ENCODE peak calls at places on chromosomes 16 and 17, in five cellular contexts. One of them, this sample, is unnamed.

GRCh38 chr16:10895053-10895946 is 18.3 kb downstream of the CIITA start:
- DNase-seq in stimulated activated CD8-positive, alpha-beta memory T cell treated with anti-CD3 and anti-CD28 coated beads, Interleukin-4, amount 100 ng/mL, for 1 hour: no peak
- DNase-seq in frontal cortex: no peak
- DNase-seq in OCI-LY7: peak
- DNase-seq in occipital lobe: no peak
- DNase-seq in this sample: no peak

GRCh38 chr17:74605361-74605760 is 13.3 kb upstream of the CD300LD start:
- DNase-seq in stimulated activated CD8-positive, alpha-beta memory T cell treated with anti-CD3 and anti-CD28 coated beads, Interleukin-4, amount 100 ng/mL, for 1 hour: no peak
- DNase-seq in frontal cortex: peak
- DNase-seq in OCI-LY7: no peak
- DNase-seq in occipital lobe: peak
- DNase-seq in this sample: no peak

GRCh38 chr17:6241381-6241780 is 171.2 kb downstream of the WSCD1 start:
- DNase-seq in stimulated activated CD8-positive, alpha-beta memory T cell treated with anti-CD3 and anti-CD28 coated beads, Interleukin-4, amount 100 ng/mL, for 1 hour: no peak
- DNase-seq in frontal cortex: no peak
- DNase-seq in OCI-LY7: no peak
- DNase-seq in occipital lobe: no peak
- DNase-seq in this sample: no peak

GRCh38 chr17:47935961-47936360 is 5.4 kb upstream of the PNPO start:
- DNase-seq in stimulated activated CD8-positive, alpha-beta memory T cell treated with anti-CD3 and anti-CD28 coated beads, Interleukin-4, amount 100 ng/mL, for 1 hour: no peak
- DNase-seq in frontal cortex: no peak
- DNase-seq in OCI-LY7: no peak
- DNase-seq in occipital lobe: no peak
- DNase-seq in this sample: no peak

GRCh38 chr16:1048442-1049112 is 24.0 kb upstream of the SSTR5 start:
- DNase-seq in stimulated activated CD8-positive, alpha-beta memory T cell treated with anti-CD3 and anti-CD28 coated beads, Interleukin-4, amount 100 ng/mL, for 1 hour: no peak
- DNase-seq in frontal cortex: peak
- DNase-seq in OCI-LY7: no peak
- DNase-seq in occipital lobe: peak
- DNase-seq in this sample: no peak

GRCh38 chr17:1414001-1414574 is 14.1 kb upstream of the YWHAE start:
- DNase-seq in stimulated activated CD8-positive, alpha-beta memory T cell treated with anti-CD3 and anti-CD28 coated beads, Interleukin-4, amount 100 ng/mL, for 1 hour: no peak
- DNase-seq in frontal cortex: no peak
- DNase-seq in OCI-LY7: no peak
- DNase-seq in occipital lobe: no peak
- DNase-seq in this sample: no peak

GRCh38 chr16:74567901-74568300 is 39.0 kb downstream of the GLG1 start:
- DNase-seq in stimulated activated CD8-positive, alpha-beta memory T cell treated with anti-CD3 and anti-CD28 coated beads, Interleukin-4, amount 100 ng/mL, for 1 hour: no peak
- DNase-seq in frontal cortex: no peak
- DNase-seq in OCI-LY7: no peak
- DNase-seq in occipital lobe: no peak
- DNase-seq in this sample: no peak

GRCh38 chr17:41975099-41976083 is 8.8 kb downstream of the CNP start:
- DNase-seq in stimulated activated CD8-positive, alpha-beta memory T cell treated with anti-CD3 and anti-CD28 coated beads, Interleukin-4, amount 100 ng/mL, for 1 hour: no peak
- DNase-seq in frontal cortex: peak
- DNase-seq in OCI-LY7: no peak
- DNase-seq in occipital lobe: peak
- DNase-seq in this sample: no peak

GRCh38 chr16:72783716-72784320 is 264.1 kb downstream of the ZFHX3 start:
- DNase-seq in stimulated activated CD8-positive, alpha-beta memory T cell treated with anti-CD3 and anti-CD28 coated beads, Interleukin-4, amount 100 ng/mL, for 1 hour: no peak
- DNase-seq in frontal cortex: no peak
- DNase-seq in OCI-LY7: no peak
- DNase-seq in occipital lobe: no peak
- DNase-seq in this sample: no peak

GRCh38 chr17:78661092-78661770 is 84.0 kb upstream of the DNAH17 start:
- DNase-seq in stimulated activated CD8-positive, alpha-beta memory T cell treated with anti-CD3 and anti-CD28 coated beads, Interleukin-4, amount 100 ng/mL, for 1 hour: no peak
- DNase-seq in frontal cortex: no peak
- DNase-seq in OCI-LY7: no peak
- DNase-seq in occipital lobe: no peak
- DNase-seq in this sample: no peak

GRCh38 chr17:80812362-80813088 is 179.1 kb upstream of the CHMP6 start:
- DNase-seq in stimulated activated CD8-positive, alpha-beta memory T cell treated with anti-CD3 and anti-CD28 coated beads, Interleukin-4, amount 100 ng/mL, for 1 hour: no peak
- DNase-seq in frontal cortex: no peak
- DNase-seq in OCI-LY7: no peak
- DNase-seq in occipital lobe: no peak
- DNase-seq in this sample: no peak

GRCh38 chr17:57108656-57109392 is 23.8 kb downstream of the AKAP1 start:
- DNase-seq in stimulated activated CD8-positive, alpha-beta memory T cell treated with anti-CD3 and anti-CD28 coated beads, Interleukin-4, amount 100 ng/mL, for 1 hour: no peak
- DNase-seq in frontal cortex: no peak
- DNase-seq in OCI-LY7: no peak
- DNase-seq in occipital lobe: no peak
- DNase-seq in this sample: no peak

GRCh38 chr17:47966079-47966519 is 4.8 kb upstream of the CDK5RAP3 start:
- DNase-seq in stimulated activated CD8-positive, alpha-beta memory T cell treated with anti-CD3 and anti-CD28 coated beads, Interleukin-4, amount 100 ng/mL, for 1 hour: no peak
- DNase-seq in frontal cortex: no peak
- DNase-seq in OCI-LY7: no peak
- DNase-seq in occipital lobe: no peak
- DNase-seq in this sample: no peak